ENCODE peak calls at places on chromosomes 5 and 9, in ten cellular contexts. P is ovary, N is tibial nerve, I is psoas muscle, G is IMR-90, B is gastrocnemius medialis, S is lower lobe of right lung, O is fibroblast of lung, D is breast epithelium, W is heart left ventricle. Z is an unnamed sample.

GRCh38 chr5:167284491-167284890 is 1007.0 kb upstream of the WWC1 start:
- DNase-seq in N (no peak), G (peak; percentile 70), I (no peak), S (no peak), B (no peak), W (no peak), P (no peak), D (no peak), O (peak; percentile 60), Z (no peak)

GRCh38 chr9:36192196-36192595 is 1.5 kb downstream of the CLTA start:
- DNase-seq in W (no peak), I (no peak), B (no peak), N (no peak), D (no peak), P (no peak), O (no peak), S (no peak), G (peak; percentile 20), Z (no peak)

GRCh38 chr9:81844131-81844567 is 84.1 kb upstream of the SPATA31D4 start:
- DNase-seq in P (no peak), G (no peak), D (no peak), O (peak; percentile 16), B (no peak), W (no peak), N (no peak), S (no peak), I (no peak), Z (no peak)

GRCh38 chr9:110027624-110028023 is 180.3 kb downstream of the C9orf152 start:
- DNase-seq in S (no peak), G (peak; percentile 78), P (no peak), W (no peak), I (no peak), D (no peak), B (no peak), N (peak; percentile 38), O (peak; percentile 85), Z (no peak)

GRCh38 chr9:85430659-85431370 is 310.9 kb downstream of the AGTPBP1 start:
- DNase-seq in P (no peak), G (no peak), D (no peak), O (peak; percentile 23), B (no peak), N (no peak), W (peak; percentile 31), S (no peak), I (no peak), Z (no peak)

GRCh38 chr9:121604242-121604641 is 47.2 kb upstream of the DAB2IP start:
- DNase-seq in O (peak; percentile 18), W (no peak), S (peak; percentile 56), P (no peak), N (no peak), I (peak; percentile 58), B (peak; percentile 52), D (no peak), G (no peak), Z (peak; percentile 54)

GRCh38 chr5:66130493-66130892 is 13.6 kb upstream of the SREK1 start:
- DNase-seq in S (no peak), G (no peak), D (no peak), N (no peak), O (no peak), P (no peak), B (no peak), W (no peak), I (no peak), Z (no peak)

GRCh38 chr5:43802119-43802518 is 199.1 kb downstream of the NNT start:
- DNase-seq in N (no peak), W (no peak), I (no peak), S (no peak), D (no peak), P (no peak), G (peak; percentile 20), B (no peak), O (peak; percentile 61), Z (no peak)

GRCh38 chr5:171513591-171513990 is 94.1 kb downstream of the FGF18 start:
- DNase-seq in D (no peak), P (no peak), I (no peak), B (no peak), O (peak; percentile 15), N (no peak), G (peak; percentile 18), W (no peak), S (no peak), Z (no peak)

GRCh38 chr5:149474198-149474597 is 77.0 kb downstream of the CSNK1A1 start:
- DNase-seq in S (no peak), I (no peak), P (no peak), O (no peak), W (no peak), D (peak; percentile 82), B (peak; percentile 34), G (no peak), N (no peak), Z (peak; percentile 59)

GRCh38 chr9:6590772-6591384 is 54.7 kb downstream of the GLDC start:
- DNase-seq in P (no peak), N (no peak), D (no peak), O (no peak), I (no peak), B (no peak), S (no peak), W (no peak), G (no peak), Z (no peak)

GRCh38 chr9:2466703-2467102 is 154.9 kb upstream of the VLDLR start:
- DNase-seq in N (no peak), D (no peak), I (no peak), W (no peak), G (no peak), B (no peak), P (no peak), S (no peak), O (no peak), Z (no peak)

GRCh38 chr5:136285501-136285900 is 79.8 kb downstream of the TRPC7 start:
- DNase-seq in W (no peak), S (no peak), P (no peak), B (no peak), G (peak; percentile 4), I (no peak), N (no peak), O (peak; percentile 12), D (no peak), Z (no peak)

GRCh38 chr5:68426609-68427008 is 211.1 kb downstream of the PIK3R1 start:
- DNase-seq in N (no peak), S (no peak), D (no peak), I (no peak), P (no peak), W (no peak), O (no peak), G (no peak), B (no peak), Z (no peak)

GRCh38 chr5:54440456-54440893 is 15.0 kb upstream of the HSPB3 start:
- DNase-seq in B (no peak), I (no peak), O (no peak), G (no peak), N (no peak), W (no peak), P (no peak), S (no peak), D (no peak), Z (no peak)

DNA sequence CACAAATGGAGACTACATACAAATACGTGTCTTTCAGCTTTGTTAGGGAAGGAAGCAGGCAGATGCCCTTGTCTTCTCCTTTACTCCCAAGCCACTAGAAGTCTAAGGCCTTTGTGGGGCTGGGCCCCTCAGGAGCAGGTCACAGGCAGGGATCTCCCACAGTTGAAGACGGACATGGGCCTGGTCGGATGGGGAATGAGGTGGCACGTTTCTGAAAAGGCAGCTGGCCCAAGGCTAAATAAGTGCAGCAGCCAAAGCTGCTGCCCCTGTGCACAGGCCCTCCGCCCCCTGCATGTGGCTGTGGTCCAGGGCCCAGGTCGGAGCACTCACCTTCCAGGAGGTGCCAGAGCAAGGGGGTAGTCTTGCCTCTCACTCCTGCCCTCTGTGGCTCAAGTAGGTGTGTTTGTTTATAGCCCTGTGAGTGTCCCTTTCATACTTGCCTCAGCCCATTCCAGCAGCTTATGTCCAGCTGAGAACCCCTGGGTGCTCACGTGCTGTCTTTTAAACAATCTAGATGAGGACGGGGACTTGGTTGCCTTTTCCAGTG is 1.8 kb downstream of the SQSTM1 start:
- DNase-seq in S (peak; percentile 40), D (no peak), G (no peak), N (no peak), W (no peak), P (no peak), O (no peak), I (no peak), B (peak; percentile 13), Z (peak; percentile 55)
- H3K27ac ChIP-seq in S (peak overlapping the region; percentile 100), D (peak overlapping the region; percentile 100), G (peak overlapping the region; percentile 5), N (peak overlapping the region; percentile 99), W (peak overlapping the region; percentile 99), P (peak overlapping the region; percentile 0), O (no peak overlapping the region), I (peak overlapping the region; percentile 100), B (peak overlapping the region; percentile 100), Z (peak overlapping the region; percentile 100)

GRCh38 chr9:38030658-38031057 is 38.4 kb downstream of the SHB start:
- DNase-seq in P (no peak), B (no peak), I (no peak), S (no peak), G (no peak), D (no peak), O (no peak), N (no peak), W (no peak), Z (no peak)
- TF ChIP-seq CTCF in P (no peak), B (no peak), I (no peak), S (no peak), G (no peak), D (no peak), O (no peak), N (no peak), W (no peak), Z (no peak)

GRCh38 chr9:89483592-89484474 is 14.1 kb downstream of the SEMA4D start:
- DNase-seq in W (peak; percentile 37), I (no peak), B (no peak), G (no peak), D (no peak), O (no peak), S (peak; percentile 60), N (no peak), P (no peak), Z (no peak)

GRCh38 chr9:89478821-89479668 is 18.9 kb downstream of the SEMA4D start:
- DNase-seq in W (no peak), B (no peak), S (no peak), P (no peak), N (no peak), D (no peak), O (no peak), G (no peak), I (no peak), Z (no peak)

GRCh38 chr9:89482056-89482784 is 15.7 kb downstream of the SEMA4D start:
- DNase-seq in G (no peak), D (no peak), P (no peak), N (no peak), I (no peak), O (no peak), S (no peak), W (no peak), B (no peak), Z (no peak)

GRCh38 chr9:89482950-89483349 is 15.0 kb downstream of the SEMA4D start:
- DNase-seq in B (peak; percentile 79), P (no peak), W (no peak), N (no peak), G (no peak), I (peak; percentile 78), O (no peak), S (no peak), D (no peak), Z (no peak)

GRCh38 chr9:89481161-89481915 is 16.6 kb downstream of the SEMA4D start:
- DNase-seq in W (no peak), G (no peak), D (no peak), N (no peak), O (no peak), S (no peak), B (no peak), I (no peak), P (no peak), Z (no peak)
- H3K4me1 ChIP-seq in W (peaks cover 75% of the 10 kb centered on the region), G (peaks cover 9% of the 10 kb centered on the region), D (no peaks in the 10 kb centered on the region), N (peaks cover 40% of the 10 kb centered on the region), O (no peaks in the 10 kb centered on the region), S (peaks cover 19% of the 10 kb centered on the region), B (peaks cover 73% of the 10 kb centered on the region), I (peaks cover 75% of the 10 kb centered on the region), P (peaks cover 2% of the 10 kb centered on the region), Z (no peaks in the 10 kb centered on the region)

GRCh38 chr5:33441241-33441844 is 578 bp downstream of the TARS1 start:
- DNase-seq in G (peak; percentile 73), N (peak; percentile 21), B (no peak), S (no peak), P (no peak), D (no peak), O (peak; percentile 26), W (no peak), I (no peak), Z (peak; percentile 30)
- H3K27ac ChIP-seq in G (peak overlapping the region; percentile 97), N (peak overlapping the region; percentile 90), B (peak overlapping the region; percentile 98), S (peak overlapping the region; percentile 93), P (peak overlapping the region; percentile 93), D (peak overlapping the region; percentile 93), O (peak overlapping the region; percentile 83), W (peak overlapping the region; percentile 91), I (peak overlapping the region; percentile 88), Z (peak overlapping the region; percentile 85)